ENCODE peak calls at places on chromosomes 4 and X, in ten cellular contexts. U is tibial nerve, T is fibroblast of lung, I is tibial artery, S is sigmoid colon, H is esophagus muscularis mucosa, B is gastrocnemius medialis, X is GM12878, O is MM.1S, K is cardiac muscle cell. E is an unnamed sample.

GRCh38 chr4:6920174-6920573 is 10.5 kb downstream of the TBC1D14 start:
- DNase-seq in U (no peak), I (no peak), H (no peak), B (no peak), K (no peak), X (no peak), O (no peak), T (no peak), S (peak; percentile 62), E (no peak)

GRCh38 chrX:134933248-134933647 is 57.5 kb upstream of the SMIM10 start:
- DNase-seq in K (no peak), H (no peak), I (no peak), S (no peak), U (no peak), T (peak; percentile 25), X (no peak), B (no peak), O (no peak), E (no peak)

GRCh38 chr4:148653681-148654080 is 211.5 kb upstream of the NR3C2 start:
- DNase-seq in U (no peak), H (no peak), T (no peak), S (no peak), I (no peak), B (no peak), K (no peak), X (no peak), O (no peak), E (no peak)

GRCh38 chr4:19844436-19844835 is 407.3 kb upstream of the SLIT2 start:
- DNase-seq in T (peak; percentile 26), S (no peak), K (no peak), O (no peak), B (no peak), H (no peak), X (no peak), I (no peak), U (no peak), E (peak; percentile 15)

GRCh38 chr4:71198958-71199357 is 139.9 kb upstream of the SLC4A4 start:
- DNase-seq in O (peak; percentile 73), S (no peak), B (no peak), I (no peak), K (no peak), H (no peak), X (no peak), T (no peak), U (no peak), E (no peak)

GRCh38 chr4:15521442-15522039 is 51.9 kb downstream of the CC2D2A start:
- DNase-seq in T (no peak), O (no peak), B (no peak), H (no peak), X (no peak), I (no peak), U (no peak), K (no peak), S (no peak), E (no peak)

GRCh38 chr4:175456131-175456530 is 355.9 kb downstream of the GPM6A start:
- DNase-seq in I (no peak), S (no peak), B (no peak), K (no peak), H (no peak), T (peak; percentile 22), O (no peak), X (no peak), U (no peak), E (no peak)

GRCh38 chr4:3853388-3854035 is 87.3 kb downstream of the ADRA2C start:
- DNase-seq in S (no peak), O (no peak), U (no peak), I (no peak), B (no peak), T (no peak), H (no peak), K (no peak), X (no peak), E (no peak)

GRCh38 chr4:56531149-56531770 is 25.7 kb downstream of the ARL9 start:
- DNase-seq in I (no peak), U (no peak), B (no peak), H (no peak), S (no peak), T (no peak), O (no peak), X (no peak), K (no peak), E (no peak)

GRCh38 chrX:118364261-118364660 is 18.4 kb downstream of the WDR44 start:
- DNase-seq in O (no peak), T (no peak), K (no peak), U (no peak), S (no peak), X (no peak), I (no peak), B (no peak), H (no peak), E (no peak)

GRCh38 chrX:85004255-85004654 is 578 bp downstream of the APOOL start:
- DNase-seq in T (peak; percentile 39), B (no peak), I (no peak), O (no peak), X (no peak), H (no peak), U (no peak), K (no peak), S (no peak), E (no peak)

GRCh38 chr4:16360694-16361262 is 134.5 kb upstream of the TAPT1 start:
- DNase-seq in O (no peak), K (no peak), S (no peak), H (no peak), B (no peak), U (no peak), X (no peak), I (no peak), T (no peak), E (no peak)

GRCh38 chr4:5870701-5871100 is 22.2 kb downstream of the CRMP1 start:
- DNase-seq in O (no peak), K (no peak), B (no peak), U (no peak), I (no peak), T (no peak), H (no peak), X (no peak), S (no peak), E (no peak)

GRCh38 chr4:53532521-53532920 is 58.8 kb downstream of the LNX1 start:
- DNase-seq in X (no peak), K (no peak), I (no peak), T (peak; percentile 81), S (no peak), O (no peak), H (no peak), B (no peak), U (no peak), E (no peak)
- H3K27ac ChIP-seq in X (no peak overlapping the region), K (no peak overlapping the region), I (no peak overlapping the region), T (no peak overlapping the region), S (no peak overlapping the region), O (no peak overlapping the region), H (no peak overlapping the region), B (no peak overlapping the region), U (no peak overlapping the region), E (peak overlapping the region; percentile 20)

GRCh38 chr4:143404555-143404954 is 67.9 kb downstream of the GAB1 start:
- DNase-seq in B (no peak), T (no peak), U (no peak), X (peak; percentile 87), S (no peak), K (no peak), O (peak; percentile 54), I (no peak), H (no peak), E (no peak)
- H3K4me1 ChIP-seq in B (peaks cover 88% of the 10 kb centered on the region), T (peaks cover 11% of the 10 kb centered on the region), U (peaks cover 53% of the 10 kb centered on the region), X (peaks cover 30% of the 10 kb centered on the region), S (no peaks in the 10 kb centered on the region), K (peaks cover 17% of the 10 kb centered on the region), O (peaks cover 48% of the 10 kb centered on the region), I (peaks cover 46% of the 10 kb centered on the region), H (peaks cover 81% of the 10 kb centered on the region), E (peaks cover 100% of the 10 kb centered on the region)

DNA sequence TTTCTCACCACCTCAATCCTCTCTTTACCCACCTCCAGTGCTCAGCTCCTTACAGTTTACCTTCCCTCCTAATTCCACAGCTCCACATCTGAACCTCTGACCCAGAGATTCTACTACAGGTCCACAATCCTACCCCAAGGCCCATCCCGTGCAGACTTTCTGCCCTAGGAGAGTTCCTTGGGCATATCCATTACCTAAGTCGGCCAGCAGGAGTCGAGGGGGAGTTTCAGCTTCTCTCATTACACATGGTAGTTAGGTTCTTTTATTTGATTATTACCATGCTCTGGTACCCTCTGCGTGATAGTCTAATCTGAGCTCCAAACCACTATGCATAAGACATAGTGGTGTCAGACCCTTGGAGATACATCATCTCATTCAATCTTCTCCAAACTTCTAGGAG is 117.9 kb downstream of the SH3RF1 start:
- DNase-seq in H (no peak), S (no peak), B (no peak), X (no peak), O (no peak), U (no peak), K (no peak), T (no peak), I (no peak), E (no peak)
- TF ChIP-seq CTCF in H (no peak), S (no peak), B (no peak), X (peak; percentile 22), O (no peak), U (no peak), K (no peak), T (no peak), I (no peak), E (no peak)

GRCh38 chr4:141215972-141216761 is 4.5 kb upstream of the ZNF330 start:
- DNase-seq in I (no peak), T (no peak), U (no peak), H (no peak), O (no peak), K (no peak), B (no peak), S (no peak), X (no peak), E (no peak)

GRCh38 chr4:141223418-141223817 is 2.7 kb downstream of the ZNF330 start:
- DNase-seq in U (no peak), T (no peak), S (no peak), X (no peak), O (no peak), K (no peak), B (no peak), H (no peak), I (no peak), E (no peak)

GRCh38 chr4:141215030-141215429 is 5.7 kb upstream of the ZNF330 start:
- DNase-seq in S (no peak), U (no peak), I (no peak), X (no peak), K (peak; percentile 40), T (peak; percentile 2), B (no peak), O (no peak), H (no peak), E (no peak)

GRCh38 chr4:141220655-141221605 is at the start of gene ZNF330:
- DNase-seq in B (peak; percentile 78), S (peak; percentile 95), H (peak; percentile 96), I (peak; percentile 86), T (peak; percentile 89), X (peak; percentile 53), O (peak; percentile 81), K (peak; percentile 89), U (peak; percentile 95), E (peak; percentile 93)

GRCh38 chr4:141220271-141220654 is 432 bp upstream of the ZNF330 start:
- DNase-seq in U (no peak), I (no peak), H (no peak), K (no peak), O (no peak), X (no peak), B (no peak), S (no peak), T (peak; percentile 21), E (no peak)
- H3K27ac ChIP-seq in U (peak overlapping the region; percentile 93), I (peak overlapping the region; percentile 100), H (peak overlapping the region; percentile 97), K (peak overlapping the region; percentile 96), O (no peak overlapping the region), X (no peak overlapping the region), B (peak overlapping the region; percentile 100), S (peak overlapping the region; percentile 97), T (no peak overlapping the region), E (peak overlapping the region; percentile 94)

GRCh38 chr4:17875402-17876070 is 64.8 kb downstream of the NCAPG start:
- DNase-seq in H (no peak), B (no peak), S (no peak), U (no peak), X (peak; percentile 45), K (no peak), T (no peak), I (no peak), O (no peak), E (no peak)
- H3K4me1 ChIP-seq in H (no peaks in the 10 kb centered on the region), B (no peaks in the 10 kb centered on the region), S (no peaks in the 10 kb centered on the region), U (no peaks in the 10 kb centered on the region), X (peaks cover 10% of the 10 kb centered on the region), K (no peaks in the 10 kb centered on the region), T (no peaks in the 10 kb centered on the region), I (no peaks in the 10 kb centered on the region), O (no peaks in the 10 kb centered on the region), E (no peaks in the 10 kb centered on the region)

E was measured in left ventricle myocardium inferior.